ENCODE peak calls at places on chromosome 10, in six cellular contexts. I, F, R, K, P and Y are unnamed samples.

GRCh38 chr10:100490531-100490930 is 27.7 kb downstream of the WNT8B start:
- DNase-seq in I (no peak), F (no peak), R (no peak), K (no peak), P (no peak), Y (no peak)

GRCh38 chr10:116264296-116264695 is 8.7 kb downstream of the GFRA1 start:
- DNase-seq in I (no peak), F (no peak), R (no peak), K (no peak), P (no peak), Y (no peak)

GRCh38 chr10:88281592-88282268 is 301.4 kb downstream of the RNLS start:
- DNase-seq in I (peak; percentile 31), F (no peak), R (no peak), K (peak; percentile 75), P (no peak), Y (peak; percentile 38)

GRCh38 chr10:88114368-88114767 is 250.9 kb downstream of the PTEN start:
- DNase-seq in I (no peak), F (no peak), R (no peak), K (no peak), P (no peak), Y (no peak)

GRCh38 chr10:1043532-1043995 is 5.4 kb downstream of the IDI1 start:
- DNase-seq in I (no peak), F (no peak), R (no peak), K (no peak), P (no peak), Y (no peak)

GRCh38 chr10:1739751-1740150 is 2.4 kb upstream of the ADARB2 start:
- DNase-seq in I (no peak), F (no peak), R (no peak), K (no peak), P (no peak), Y (no peak)

GRCh38 chr10:68067029-68067428 is 8.1 kb downstream of the HERC4 start:
- DNase-seq in I (no peak), F (no peak), R (no peak), K (no peak), P (no peak), Y (no peak)

GRCh38 chr10:67815571-67816059 is 22.4 kb downstream of the DNAJC12 start:
- DNase-seq in I (peak; percentile 26), F (no peak), R (no peak), K (no peak), P (no peak), Y (no peak)

GRCh38 chr10:88136712-88137111 is 273.3 kb downstream of the PTEN start:
- DNase-seq in I (no peak), F (no peak), R (no peak), K (no peak), P (no peak), Y (no peak)

GRCh38 chr10:60816624-60817023 is 38.3 kb downstream of the CDK1 start:
- DNase-seq in I (peak; percentile 83), F (no peak), R (peak; percentile 13), K (peak; percentile 63), P (peak; percentile 82), Y (peak; percentile 67)

GRCh38 chr10:84698989-84699388 is 370.6 kb downstream of the CCSER2 start:
- DNase-seq in I (no peak), F (no peak), R (no peak), K (no peak), P (no peak), Y (no peak)

GRCh38 chr10:43906470-43906869 is 257.8 kb upstream of the ZNF32 start:
- DNase-seq in I (no peak), F (no peak), R (no peak), K (no peak), P (no peak), Y (no peak)

GRCh38 chr10:21261705-21262285 is 263.7 kb downstream of the SKIDA1 start:
- DNase-seq in I (no peak), F (no peak), R (no peak), K (no peak), P (no peak), Y (no peak)

GRCh38 chr10:118343115-118343514 is 991 bp upstream of the FAM204A start:
- DNase-seq in I (peak; percentile 20), F (no peak), R (no peak), K (no peak), P (no peak), Y (no peak)

GRCh38 chr10:15144788-15145187 is 23.7 kb downstream of the NMT2 start:
- DNase-seq in I (no peak), F (no peak), R (no peak), K (no peak), P (no peak), Y (no peak)

GRCh38 chr10:132742837-132743194 is 43.1 kb downstream of the NKX6-2 start:
- DNase-seq in I (no peak), F (no peak), R (no peak), K (no peak), P (no peak), Y (no peak)

GRCh38 chr10:33732176-33733025 is 397.9 kb upstream of the NRP1 start:
- DNase-seq in I (no peak), F (no peak), R (no peak), K (peak; percentile 55), P (peak; percentile 15), Y (no peak)

GRCh38 chr10:51669041-51669440 is 30.4 kb downstream of the CSTF2T start:
- DNase-seq in I (no peak), F (no peak), R (no peak), K (no peak), P (no peak), Y (no peak)

GRCh38 chr10:128035557-128035973 is 90.7 kb downstream of the MKI67 start:
- DNase-seq in I (no peak), F (peak; percentile 52), R (no peak), K (no peak), P (no peak), Y (no peak)

GRCh38 chr10:3193751-3194150 is 21.2 kb upstream of the PITRM1 start:
- DNase-seq in I (no peak), F (no peak), R (no peak), K (no peak), P (no peak), Y (no peak)

GRCh38 chr10:43043773-43044394 is 33.0 kb upstream of the RET start:
- DNase-seq in I (no peak), F (no peak), R (no peak), K (no peak), P (no peak), Y (no peak)